ENCODE peak calls at places on chromosomes 13 and 19, in five cellular contexts. H is thoracic aorta, Q is endodermal cell, T is AG04450, O is cardiac fibroblast. Y is an unnamed sample.

GRCh38 chr19:48819366-48819816 is 8.6 kb upstream of the BCAT2 start:
- DNase-seq in H (peak), Q (no peak), T (peak), O (peak), Y (peak)

GRCh38 chr19:38674388-38675133 is 27.1 kb downstream of the ACTN4 start:
- DNase-seq in H (no peak), Q (no peak), T (no peak), O (no peak), Y (peak)

GRCh38 chr19:58357798-58358145 is 4.5 kb upstream of the A1BG start:
- DNase-seq in H (no peak), Q (peak), T (no peak), O (no peak), Y (no peak)

GRCh38 chr13:24683833-24684599 is 3.8 kb downstream of the ATP12A start:
- DNase-seq in H (no peak), Q (peak), T (no peak), O (peak), Y (peak)

GRCh38 chr13:38687246-38688229 is 661 bp downstream of the FREM2 start:
- DNase-seq in H (no peak), Q (no peak), T (no peak), O (no peak), Y (no peak)

GRCh38 chr13:100394005-100394695 is 194.4 kb downstream of the GGACT start:
- DNase-seq in H (no peak), Q (no peak), T (peak), O (peak), Y (peak)

GRCh38 chr19:4519521-4520277 is 1.4 kb upstream of the PLIN4 start:
- DNase-seq in H (no peak), Q (no peak), T (no peak), O (peak), Y (no peak)

GRCh38 chr13:33547035-33547434 is 261.5 kb upstream of the STARD13 start:
- DNase-seq in H (no peak), Q (no peak), T (no peak), O (peak), Y (no peak)

GRCh38 chr13:23949200-23949599 is 51.9 kb upstream of the C1QTNF9B start:
- DNase-seq in H (no peak), Q (no peak), T (no peak), O (no peak), Y (no peak)

GRCh38 chr13:77828815-77829214 is 89.8 kb downstream of the EDNRB start:
- DNase-seq in H (no peak), Q (no peak), T (no peak), O (no peak), Y (no peak)

GRCh38 chr13:91162180-91162579 is 185.3 kb upstream of the MIR17HG start:
- DNase-seq in H (no peak), Q (peak), T (no peak), O (no peak), Y (no peak)

GRCh38 chr19:18388328-18389094 is 2.6 kb downstream of the GDF15 start:
- DNase-seq in H (peak), Q (peak), T (no peak), O (peak), Y (peak)

GRCh38 chr13:50323440-50324070 is 308.3 kb downstream of the KCNRG start:
- DNase-seq in H (no peak), Q (no peak), T (peak), O (peak), Y (peak)

GRCh38 chr13:43880930-43881329 is 1.2 kb downstream of the LACC1 start:
- DNase-seq in H (no peak), Q (no peak), T (no peak), O (peak), Y (no peak)

GRCh38 chr13:87094646-87095045 is 576.5 kb upstream of the SLITRK5 start:
- DNase-seq in H (no peak), Q (no peak), T (no peak), O (peak), Y (no peak)

GRCh38 chr19:57477191-57478008 is at the start of gene ZNF772:
- DNase-seq in H (peak), Q (peak), T (peak), O (peak), Y (peak)

GRCh38 chr13:76856141-76856571 is 30.0 kb downstream of the KCTD12 start:
- DNase-seq in H (no peak), Q (no peak), T (no peak), O (peak), Y (peak)

GRCh38 chr13:69856331-69856730 is 251.3 kb upstream of the ATXN8OS start:
- DNase-seq in H (no peak), Q (peak), T (no peak), O (no peak), Y (no peak)

GRCh38 chr13:114258589-114258988 is 22.8 kb upstream of the UPF3A start:
- DNase-seq in H (no peak), Q (no peak), T (no peak), O (no peak), Y (no peak)

GRCh38 chr13:111633401-111633800 is 313.0 kb downstream of the TEX29 start:
- DNase-seq in H (no peak), Q (no peak), T (no peak), O (no peak), Y (no peak)

GRCh38 chr19:15118248-15118647 is 11.0 kb downstream of the SYDE1 start:
- DNase-seq in H (no peak), Q (no peak), T (no peak), O (no peak), Y (no peak)

GRCh38 chr19:33248553-33248953 is 22.9 kb upstream of the SLC7A10 start:
- DNase-seq in H (no peak), Q (no peak), T (no peak), O (no peak), Y (no peak)

GRCh38 chr13:35598790-35599369 is 122.4 kb upstream of the MAB21L1 start:
- DNase-seq in H (no peak), Q (no peak), T (no peak), O (peak), Y (no peak)

GRCh38 chr19:3104708-3104983 is 10.5 kb downstream of the GNA11 start:
- DNase-seq in H (no peak), Q (no peak), T (no peak), O (no peak), Y (no peak)

GRCh38 chr19:33797821-33798633 is 1.4 kb downstream of the KCTD15 start:
- DNase-seq in H (no peak), Q (peak), T (no peak), O (peak), Y (peak)

GRCh38 chr13:113875829-113876228 is 12.0 kb upstream of the GAS6 start:
- DNase-seq in H (no peak), Q (no peak), T (no peak), O (no peak), Y (no peak)

GRCh38 chr13:111865826-111866225 is 201.1 kb upstream of the SOX1 start:
- DNase-seq in H (no peak), Q (no peak), T (no peak), O (no peak), Y (no peak)

GRCh38 chr13:43364210-43365041 is 341.0 kb downstream of the DNAJC15 start:
- DNase-seq in H (no peak), Q (no peak), T (peak), O (peak), Y (peak)

GRCh38 chr19:42193294-42193693 is 24.2 kb downstream of the DEDD2 start:
- DNase-seq in H (no peak), Q (no peak), T (no peak), O (no peak), Y (no peak)

GRCh38 chr19:6416658-6417405 is 7.8 kb downstream of the KHSRP start:
- DNase-seq in H (no peak), Q (no peak), T (no peak), O (no peak), Y (no peak)

GRCh38 chr19:6414793-6415591 is 9.6 kb downstream of the KHSRP start:
- DNase-seq in H (no peak), Q (no peak), T (no peak), O (no peak), Y (no peak)

GRCh38 chr19:6415592-6416190 is 8.9 kb downstream of the KHSRP start:
- DNase-seq in H (no peak), Q (no peak), T (no peak), O (no peak), Y (no peak)

GRCh38 chr19:6418562-6418932 is 6.1 kb downstream of the KHSRP start:
- DNase-seq in H (no peak), Q (no peak), T (no peak), O (no peak), Y (no peak)

GRCh38 chr19:6417713-6418561 is 6.7 kb downstream of the KHSRP start:
- DNase-seq in H (no peak), Q (peak), T (no peak), O (peak), Y (peak)
- TF ChIP-seq CTCF in H (no peak), Q (peak), T (peak), O (peak), Y (peak)

DNA sequence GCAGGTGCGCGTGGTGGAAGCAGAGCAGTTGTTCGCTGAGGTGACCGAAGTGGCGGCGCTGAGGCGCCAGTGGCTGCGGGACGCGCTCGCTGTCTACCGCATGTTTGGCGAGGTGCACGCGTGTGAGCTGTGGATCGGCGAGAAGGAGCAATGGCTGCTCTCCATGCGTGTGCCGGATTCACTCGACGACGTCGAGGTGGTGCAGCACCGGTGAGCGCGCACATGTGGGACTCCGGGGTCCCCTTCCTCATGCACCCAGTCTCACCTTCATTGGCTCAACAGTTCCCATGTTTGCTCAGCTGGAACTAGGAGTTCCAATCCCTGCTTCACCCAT is 46.5 kb downstream of the SPTBN4 start:
- DNase-seq in H (no peak), Q (no peak), T (no peak), O (no peak), Y (no peak)
- H3K4me3 ChIP-seq in H (no peak), Q (no peak), T (no peak), O (no peak), Y (no peak)

GRCh38 chr13:98403076-98403475 is 173.8 kb downstream of the STK24 start:
- DNase-seq in H (no peak), Q (no peak), T (no peak), O (no peak), Y (no peak)

GRCh38 chr13:98397861-98398260 is 179.0 kb downstream of the STK24 start:
- DNase-seq in H (no peak), Q (no peak), T (no peak), O (no peak), Y (no peak)

GRCh38 chr13:98401936-98402335 is 175.0 kb downstream of the STK24 start:
- DNase-seq in H (no peak), Q (no peak), T (no peak), O (no peak), Y (no peak)

GRCh38 chr13:98397221-98397620 is 179.7 kb downstream of the STK24 start:
- DNase-seq in H (no peak), Q (no peak), T (no peak), O (peak), Y (peak)

DNA sequence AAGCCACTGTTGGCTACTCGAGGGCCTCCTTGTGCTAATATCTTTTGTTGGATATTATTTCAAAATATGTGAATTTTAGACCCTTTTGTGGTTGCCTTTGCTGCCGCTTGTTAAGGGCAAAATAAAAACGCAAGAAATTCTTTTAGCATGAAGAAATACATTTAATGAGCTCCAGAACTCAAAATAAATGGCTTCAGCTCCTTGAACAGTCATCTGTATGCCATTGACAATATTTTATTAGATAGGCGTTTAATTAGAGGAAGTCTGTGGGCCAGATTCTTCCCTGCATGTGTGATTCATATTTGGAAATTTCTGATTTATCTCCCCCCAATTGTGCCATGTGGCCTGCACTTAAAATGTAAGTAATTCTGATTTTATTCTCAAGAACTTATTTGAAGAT is 177.2 kb downstream of the STK24 start:
- DNase-seq in H (no peak), Q (no peak), T (no peak), O (no peak), Y (no peak)
- TF ChIP-seq CTCF in H (no peak), Q (no peak), T (no peak), O (no peak), Y (no peak)

DNA sequence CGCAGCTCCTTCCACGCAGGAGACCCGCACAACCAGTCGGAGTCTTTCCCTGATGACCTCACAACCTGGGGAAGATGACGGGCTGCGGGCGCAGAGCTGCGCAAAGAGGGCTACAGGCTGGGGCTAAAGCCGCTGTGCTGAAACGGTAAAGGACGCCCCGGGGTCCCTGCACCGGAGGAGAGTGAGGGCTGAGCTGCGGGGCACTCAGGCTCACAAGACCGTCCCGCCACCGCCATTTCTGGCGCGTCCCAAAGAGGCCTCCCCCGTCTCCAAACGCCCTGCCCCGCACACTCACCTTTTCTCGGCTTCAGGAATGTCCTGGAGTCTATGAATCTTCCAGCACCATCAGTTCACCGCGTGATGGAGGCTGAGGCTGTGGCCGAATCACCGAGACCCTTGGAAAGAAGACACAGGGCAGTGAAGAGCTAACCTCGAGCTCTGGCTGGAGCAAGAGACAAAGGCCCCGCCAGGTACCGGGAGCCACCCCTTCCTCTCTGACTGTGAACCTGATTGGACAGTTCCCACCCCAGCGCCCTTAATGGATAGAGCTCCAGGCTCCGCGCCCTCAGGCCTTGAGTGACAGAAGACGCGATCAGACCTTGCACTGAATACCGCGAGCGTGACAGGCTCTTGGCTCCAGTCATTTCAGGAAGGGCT is 41.8 kb upstream of the ZNF429 start:
- DNase-seq in H (no peak), Q (peak), T (no peak), O (no peak), Y (no peak)
- H3K4me3 ChIP-seq in H (peak), Q (peak), T (no peak), O (no peak), Y (no peak)

DNA sequence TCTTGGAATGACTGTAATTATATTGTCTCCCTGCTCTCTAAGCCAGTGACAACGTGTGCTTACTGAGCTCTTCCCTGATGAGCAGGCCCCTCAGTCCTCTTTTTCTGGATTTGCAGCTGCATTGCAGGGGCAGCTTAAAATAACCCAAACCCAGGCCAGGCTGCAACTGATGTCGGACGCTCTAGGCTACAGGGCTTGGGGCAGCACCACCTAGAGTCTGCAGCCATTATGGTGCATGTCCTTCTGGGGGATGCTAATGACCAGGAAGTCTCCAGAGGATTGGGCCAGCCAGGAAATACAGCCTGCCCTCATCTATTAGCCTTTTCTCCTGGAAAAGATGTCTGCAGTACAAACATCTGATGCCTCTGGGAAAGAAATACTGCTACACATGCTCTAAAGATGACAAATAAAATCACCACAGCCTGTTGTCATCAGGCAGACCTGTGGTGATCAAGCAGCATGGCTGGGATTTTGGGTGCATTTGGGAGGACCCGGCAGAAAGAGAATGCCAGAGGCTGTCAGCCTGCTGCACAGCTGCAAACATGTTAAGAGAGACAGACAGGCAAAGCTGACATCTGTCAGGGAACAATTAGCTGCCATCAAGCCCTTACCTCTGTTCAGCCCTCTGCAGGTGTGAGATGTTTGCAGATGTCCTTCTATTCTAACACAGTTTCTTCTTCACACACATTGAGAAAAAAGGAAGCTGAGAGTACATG is 51.8 kb downstream of the CCDC70 start:
- DNase-seq in H (no peak), Q (peak), T (no peak), O (no peak), Y (no peak)
- TF ChIP-seq CTCF in H (no peak), Q (peak), T (no peak), O (peak), Y (no peak)

DNA sequence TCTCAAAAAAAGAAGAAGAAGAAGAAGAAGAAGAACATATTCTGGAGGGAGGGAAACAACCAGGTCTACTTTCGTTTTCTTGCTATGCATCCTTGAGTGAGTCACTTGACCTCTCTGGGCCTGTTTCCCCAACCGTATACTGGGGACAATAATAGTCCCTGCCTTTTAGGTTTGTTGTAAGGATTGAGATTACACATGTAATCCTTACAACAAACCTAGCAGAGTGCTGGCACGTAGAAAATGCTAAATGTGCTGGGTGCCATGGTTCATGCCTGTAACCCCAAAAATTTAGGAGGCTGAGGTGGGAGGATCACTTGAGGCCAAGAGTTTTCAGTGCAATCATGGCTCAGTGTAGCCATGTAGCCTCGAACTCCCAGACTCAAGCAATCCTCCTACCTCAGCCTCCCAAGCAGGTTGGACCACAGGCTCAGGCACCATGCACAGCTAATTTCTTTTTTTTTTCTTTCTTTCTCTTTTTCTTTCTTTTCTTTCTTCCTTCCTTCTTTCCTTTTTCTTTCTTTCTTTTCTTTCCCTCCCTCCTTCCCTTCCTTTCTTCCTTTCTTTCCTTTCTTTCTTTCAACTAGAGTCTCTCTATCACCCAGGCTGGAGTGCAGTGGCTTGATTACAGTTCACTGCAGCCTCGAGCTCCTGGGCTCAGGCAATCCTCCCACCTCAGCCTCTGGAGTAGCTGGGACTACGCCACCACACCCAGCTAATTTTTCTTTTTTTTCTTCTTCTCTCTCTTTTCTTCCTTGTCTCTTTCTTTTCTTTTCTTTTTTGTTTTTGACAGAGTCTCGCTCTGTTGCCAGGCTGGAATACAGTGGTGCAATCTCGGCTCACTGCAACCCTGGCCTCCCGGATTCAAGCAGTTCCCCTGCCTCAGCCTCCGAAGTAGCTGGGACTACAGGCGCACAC is 7.0 kb downstream of the IER2 start:
- DNase-seq in H (no peak), Q (no peak), T (no peak), O (peak), Y (peak)
- H3K4me3 ChIP-seq in H (no peak), Q (no peak), T (no peak), O (no peak), Y (no peak)